ENCODE peak calls at places on chromosomes 13 and 19, in four cellular contexts. A, E, I and H are unnamed samples. For H3K4me1, the result is how much of the 10 kb centered on the place peaks cover.

GRCh38 chr19:269241-269640 is 22.0 kb downstream of the PLPP2 start:
- DNase-seq in A (no peak), E (no peak), I (no peak), H (no peak)

GRCh38 chr19:31110331-31110730 is 238.9 kb downstream of the TSHZ3 start:
- DNase-seq in A (peak), E (no peak), I (peak), H (no peak)

GRCh38 chr13:87131611-87132010 is 539.6 kb upstream of the SLITRK5 start:
- DNase-seq in A (no peak), E (no peak), I (no peak), H (no peak)

GRCh38 chr13:81927347-81927746 is 1586.4 kb upstream of the SPRY2 start:
- DNase-seq in A (peak), E (no peak), I (no peak), H (no peak)

GRCh38 chr19:46824887-46825730 is 25.5 kb downstream of the AP2S1 start:
- DNase-seq in A (no peak), E (no peak), I (no peak), H (peak)

GRCh38 chr19:41325947-41326706 is 16.2 kb downstream of the CCDC97 start:
- DNase-seq in A (no peak), E (peak), I (peak), H (peak)

GRCh38 chr13:74966814-74967213 is 515.2 kb downstream of the TBC1D4 start:
- DNase-seq in A (peak), E (peak), I (peak), H (no peak)

GRCh38 chr13:106103779-106104178 is 431.7 kb downstream of the EFNB2 start:
- DNase-seq in A (no peak), E (no peak), I (peak), H (no peak)

GRCh38 chr19:28829762-28830161 is 383.2 kb downstream of the UQCRFS1 start:
- DNase-seq in A (no peak), E (peak), I (no peak), H (no peak)

GRCh38 chr19:18629166-18630088 is 7.4 kb upstream of the KLHL26 start:
- DNase-seq in A (peak), E (no peak), I (no peak), H (no peak)

GRCh38 chr19:3508771-3509535 is 2.8 kb downstream of the FZR1 start:
- DNase-seq in A (no peak), E (no peak), I (peak), H (no peak)

GRCh38 chr13:49042476-49042875 is 66.8 kb downstream of the FNDC3A start:
- DNase-seq in A (no peak), E (no peak), I (peak), H (no peak)

GRCh38 chr19:43624933-43625332 is 5.5 kb upstream of the ZNF428 start:
- DNase-seq in A (peak), E (peak), I (no peak), H (peak)

GRCh38 chr13:35767256-35767981 is 290.9 kb upstream of the MAB21L1 start:
- DNase-seq in A (no peak), E (no peak), I (no peak), H (no peak)

GRCh38 chr19:31356587-31357314 is 7.5 kb upstream of the TSHZ3 start:
- DNase-seq in A (peak), E (peak), I (peak), H (peak)

GRCh38 chr13:59477011-59477410 is 686.7 kb downstream of the DIAPH3 start:
- DNase-seq in A (no peak), E (no peak), I (no peak), H (no peak)

GRCh38 chr13:29422015-29422414 is 173.5 kb downstream of the SLC7A1 start:
- DNase-seq in A (no peak), E (no peak), I (no peak), H (no peak)

GRCh38 chr13:90696656-90697055 is 650.8 kb upstream of the MIR17HG start:
- DNase-seq in A (no peak), E (no peak), I (peak), H (no peak)

GRCh38 chr19:8592231-8593009 is 15.2 kb upstream of the MYO1F start:
- DNase-seq in A (peak), E (peak), I (peak), H (peak)

GRCh38 chr19:38891791-38892190 is 7.6 kb downstream of the SIRT2 start:
- DNase-seq in A (no peak), E (no peak), I (no peak), H (no peak)

GRCh38 chr19:43618921-43619261 is 538 bp downstream of the ZNF428 start:
- DNase-seq in A (no peak), E (peak), I (no peak), H (no peak)

GRCh38 chr19:52494518-52494917 is 33.0 kb upstream of the ZNF808 start:
- DNase-seq in A (no peak), E (no peak), I (no peak), H (no peak)

GRCh38 chr13:60654405-60654804 is 257.4 kb downstream of the TDRD3 start:
- DNase-seq in A (peak), E (peak), I (peak), H (no peak)

GRCh38 chr19:2488942-2489731 is 13.2 kb downstream of the GADD45B start:
- DNase-seq in A (peak), E (peak), I (peak), H (peak)

GRCh38 chr19:32819415-32820400 is 49.9 kb downstream of the SLC7A9 start:
- DNase-seq in A (no peak), E (no peak), I (no peak), H (no peak)

GRCh38 chr13:104580931-104581330 is 1514.7 kb upstream of the SLC10A2 start:
- DNase-seq in A (no peak), E (no peak), I (peak), H (no peak)

DNA sequence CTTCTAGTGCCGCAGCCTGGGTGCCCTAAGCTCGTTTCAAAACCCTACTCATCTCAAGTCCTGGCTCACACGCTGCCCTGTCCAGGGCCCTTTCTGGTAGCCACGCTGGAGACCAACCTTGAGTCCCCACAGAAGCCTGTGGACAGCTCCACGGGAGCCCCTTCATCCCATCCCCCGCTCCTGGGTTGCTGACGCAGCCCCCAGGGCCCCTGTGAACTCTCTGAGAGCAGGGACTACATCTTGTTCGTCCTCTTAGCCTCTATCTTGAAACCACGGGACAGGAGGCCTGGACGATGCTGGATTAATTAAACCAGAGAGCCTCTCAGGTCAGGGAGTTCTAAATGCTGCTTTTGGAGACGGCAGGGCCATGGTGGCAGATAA is 7.4 kb downstream of the MLLT1 start:
- DNase-seq in A (peak), E (no peak), I (no peak), H (no peak)
- H3K4me1 ChIP-seq in A (under half), E (half or more), I (half or more), H (under half)

GRCh38 chr19:34588249-34588648 is 88.7 kb downstream of the SCGB2B2 start:
- DNase-seq in A (no peak), E (no peak), I (no peak), H (no peak)
- H3K4me1 ChIP-seq in A (under half), E (under half), I (under half), H (under half)

GRCh38 chr19:16433986-16434385 is 37.8 kb downstream of the EPS15L1 start:
- DNase-seq in A (no peak), E (peak), I (peak), H (no peak)

GRCh38 chr19:16436780-16437179 is 35.0 kb downstream of the EPS15L1 start:
- DNase-seq in A (no peak), E (no peak), I (peak), H (no peak)

GRCh38 chr19:16435238-16435911 is 36.4 kb downstream of the EPS15L1 start:
- DNase-seq in A (no peak), E (peak), I (peak), H (peak)

GRCh38 chr19:16441661-16442071 is 30.1 kb downstream of the EPS15L1 start:
- DNase-seq in A (peak), E (no peak), I (no peak), H (no peak)

DNA sequence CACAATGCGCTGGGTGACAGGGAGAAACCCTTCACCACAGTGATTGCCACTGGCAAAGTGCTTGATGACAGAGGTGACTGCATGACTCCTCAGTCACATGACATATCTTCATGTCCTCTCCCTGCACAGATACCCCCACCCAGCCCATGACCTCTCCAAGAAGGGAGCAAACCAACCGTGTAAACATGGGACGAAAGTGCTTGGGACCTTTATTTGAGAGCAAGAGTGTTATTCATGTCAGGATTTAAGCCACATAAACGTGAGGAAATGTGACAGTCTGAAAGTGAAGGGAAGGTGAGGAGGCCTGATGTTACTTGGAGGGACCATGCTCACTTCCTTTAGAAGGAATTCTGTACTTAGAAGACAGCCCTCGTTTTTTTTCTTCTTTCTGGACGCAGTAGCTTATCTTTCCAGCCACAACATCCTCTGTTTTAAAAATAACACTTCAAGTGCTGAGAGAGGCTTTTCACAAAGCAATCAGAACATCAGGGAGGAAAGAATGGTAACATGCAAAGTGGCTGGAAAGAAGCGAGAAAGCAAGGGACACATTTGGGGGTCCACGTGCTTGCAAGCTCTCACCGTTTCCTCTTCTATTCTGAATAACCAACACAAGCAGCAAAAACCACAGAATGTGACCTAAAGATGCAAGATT is 35.6 kb downstream of the EPS15L1 start:
- DNase-seq in A (no peak), E (peak), I (peak), H (no peak)
- H3K4me1 ChIP-seq in A (under half), E (under half), I (under half), H (under half)

DNA sequence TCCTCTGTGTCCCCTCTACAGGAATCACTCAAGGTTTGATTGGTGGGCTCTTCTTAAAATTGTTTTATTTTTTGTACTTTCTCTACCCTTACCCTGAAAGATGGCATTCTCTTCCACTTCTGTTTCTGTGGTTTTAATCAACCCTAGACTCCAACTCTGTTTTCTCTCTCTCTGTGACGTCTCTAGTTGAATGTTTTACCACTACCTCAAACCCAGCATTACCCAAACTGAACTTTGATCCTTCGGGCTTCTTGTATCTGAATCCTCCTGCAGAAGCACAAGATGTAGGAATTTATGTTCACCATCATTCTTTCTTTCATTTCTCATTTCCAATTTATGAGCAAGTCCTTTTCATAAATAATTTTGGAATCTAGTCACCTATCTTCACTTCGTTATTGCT is 39.9 kb downstream of the PCCA start:
- DNase-seq in A (no peak), E (no peak), I (no peak), H (no peak)
- H3K4me1 ChIP-seq in A (under half), E (under half), I (under half), H (under half)

DNA sequence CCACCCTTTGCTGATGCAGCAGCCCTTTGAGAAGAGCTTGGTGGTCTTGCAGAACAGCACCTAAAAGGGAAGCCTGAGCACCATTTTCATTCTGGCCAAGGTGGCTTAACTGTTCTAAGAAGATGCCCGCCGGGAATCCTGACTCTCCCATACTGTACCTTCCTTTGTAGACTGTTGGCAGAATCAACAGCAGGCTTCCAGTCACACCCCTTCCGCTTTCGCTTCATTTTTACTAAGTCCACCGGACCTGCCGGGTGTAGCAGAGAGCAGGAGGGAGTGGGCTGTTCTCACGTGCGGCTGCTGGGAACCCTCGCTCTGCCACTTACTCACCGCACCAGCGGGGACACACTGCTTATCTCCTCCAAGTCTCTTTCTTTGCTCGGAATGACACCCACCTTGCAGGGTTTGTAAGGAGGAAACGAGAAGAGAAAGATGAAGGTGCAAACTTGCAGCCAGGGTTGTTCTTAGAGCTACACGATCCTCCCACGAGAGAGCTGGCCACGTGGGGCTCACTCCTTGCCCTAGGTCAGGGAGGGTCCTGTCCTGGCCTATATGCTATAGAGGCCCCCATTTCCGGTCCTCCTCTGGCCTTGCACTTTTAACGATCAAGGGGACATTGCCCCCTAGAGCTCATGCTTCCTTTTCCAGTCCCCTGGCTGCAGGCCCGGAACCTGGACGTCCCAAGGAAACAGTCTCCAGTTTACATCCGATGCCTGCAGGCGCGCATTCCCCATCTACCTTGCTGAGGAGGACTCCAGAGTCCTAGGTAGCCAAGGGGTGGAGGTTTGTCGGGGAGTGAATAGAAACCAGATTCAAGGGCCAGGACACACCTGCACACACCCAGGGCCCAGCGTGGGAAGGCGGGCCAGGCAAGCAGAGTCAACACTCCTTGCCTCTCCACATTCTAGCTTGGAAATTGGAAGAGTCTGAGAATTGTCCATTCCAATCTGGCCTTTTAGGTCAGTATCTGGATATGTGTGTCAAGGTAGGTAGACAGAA is 453.6 kb downstream of the IRS2 start:
- DNase-seq in A (no peak), E (no peak), I (no peak), H (peak)
- H3K4me1 ChIP-seq in A (under half), E (under half), I (under half), H (under half)

DNA sequence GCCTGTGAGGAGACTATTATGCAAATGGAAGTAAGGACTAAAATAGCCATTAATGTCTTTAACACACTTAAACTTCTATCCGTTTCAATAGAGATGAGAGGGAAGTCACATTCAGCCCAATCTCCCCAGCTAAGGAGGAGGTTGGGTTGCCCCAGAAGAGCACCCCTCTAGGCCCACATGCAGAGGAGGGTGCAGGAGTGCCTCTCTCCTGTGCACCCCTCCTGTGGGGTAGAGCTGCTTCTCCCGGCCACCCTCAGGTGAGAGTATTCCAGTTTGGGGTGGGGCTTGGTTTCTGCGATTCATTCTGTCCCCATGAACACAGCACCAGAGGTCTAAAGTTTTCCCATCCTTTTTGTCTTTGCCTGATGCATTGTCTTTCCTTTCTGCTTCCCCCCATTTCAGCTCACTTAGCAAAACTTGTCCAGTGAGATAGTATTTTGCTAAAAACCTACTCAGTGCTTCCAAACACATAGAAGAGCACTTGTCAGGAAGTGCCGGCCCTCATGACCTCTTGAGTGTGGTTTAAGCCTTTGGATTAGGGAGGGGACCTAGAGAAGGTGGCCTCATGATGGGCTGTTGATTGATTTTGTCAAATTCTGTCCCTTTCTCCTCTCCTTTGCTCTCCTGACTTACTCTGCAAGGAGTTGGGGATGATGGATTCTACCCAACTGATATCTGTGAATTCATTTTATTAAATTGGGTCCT is 28.3 kb downstream of the FGF9 start:
- DNase-seq in A (no peak), E (no peak), I (no peak), H (no peak)
- H3K4me1 ChIP-seq in A (under half), E (under half), I (under half), H (under half)

GRCh38 chr19:17095141-17095919 is 19.8 kb downstream of the MYO9B start:
- DNase-seq in A (no peak), E (peak), I (peak), H (peak)

GRCh38 chr19:17090501-17091074 is 15.0 kb downstream of the MYO9B start:
- DNase-seq in A (no peak), E (no peak), I (peak), H (no peak)

GRCh38 chr19:17091758-17092333 is 16.3 kb downstream of the MYO9B start:
- DNase-seq in A (no peak), E (peak), I (no peak), H (peak)

GRCh38 chr19:17089238-17089637 is 13.7 kb downstream of the MYO9B start:
- DNase-seq in A (no peak), E (no peak), I (peak), H (no peak)

GRCh38 chr19:17092696-17093095 is 17.1 kb downstream of the MYO9B start:
- DNase-seq in A (no peak), E (no peak), I (no peak), H (no peak)
- H3K4me1 ChIP-seq in A (under half), E (under half), I (under half), H (half or more)

GRCh38 chr13:41052441-41052840 is 8.9 kb upstream of the WBP4 start:
- DNase-seq in A (no peak), E (no peak), I (no peak), H (no peak)
- H3K4me1 ChIP-seq in A (under half), E (under half), I (under half), H (half or more)